ENCODE peak calls at places on chromosomes 11 and 22, in ten cellular contexts. E is endothelial cell of umbilical vein; L is CD8-positive, alpha-beta memory T cell; R is esophagus squamous epithelium; N is transverse colon; V is IMR-90; G is stomach; D is A549; O is cardiac muscle cell; Z is GM23338. K is an unnamed sample.
A peak's percentile ranks its signal among the peaks of the same experiment; 100 is the strongest.

GRCh38 chr11:111077938-111078337 is 167.6 kb upstream of the POU2AF2 start:
- DNase-seq in N (no peak), R (no peak), V (peak; percentile 7), D (no peak), Z (no peak), E (no peak), O (no peak), L (no peak), G (no peak), K (no peak)

GRCh38 chr22:27791494-27792241 is 9.9 kb downstream of the MN1 start:
- DNase-seq in O (no peak), L (no peak), N (no peak), G (no peak), D (no peak), Z (no peak), R (no peak), E (no peak), V (no peak), K (no peak)

GRCh38 chr11:132539590-132540368 is 992.5 kb downstream of the OPCML start:
- DNase-seq in N (no peak), E (no peak), L (no peak), R (no peak), D (no peak), G (no peak), O (no peak), Z (no peak), V (no peak), K (no peak)

GRCh38 chr11:24391165-24391564 is 105.7 kb upstream of the LUZP2 start:
- DNase-seq in Z (no peak), O (peak; percentile 60), D (no peak), E (no peak), V (peak; percentile 87), G (no peak), R (no peak), N (no peak), L (no peak), K (no peak)

GRCh38 chr11:106482920-106483761 is 405.7 kb downstream of the AASDHPPT start:
- DNase-seq in G (no peak), L (no peak), Z (no peak), E (peak; percentile 49), D (no peak), O (peak; percentile 82), N (no peak), R (no peak), V (peak; percentile 84), K (no peak)

GRCh38 chr11:120025606-120026335 is 112.1 kb downstream of the TRIM29 start:
- DNase-seq in G (no peak), V (no peak), O (no peak), E (no peak), N (no peak), D (no peak), R (no peak), L (no peak), Z (no peak), K (no peak)

GRCh38 chr11:117690484-117691205 is 106.4 kb downstream of the DSCAML1 start:
- DNase-seq in G (no peak), O (no peak), E (no peak), N (no peak), D (no peak), Z (no peak), R (no peak), L (no peak), V (no peak), K (no peak)

GRCh38 chr11:130872961-130873360 is 43.3 kb downstream of the SNX19 start:
- DNase-seq in G (no peak), N (no peak), Z (no peak), L (no peak), E (no peak), O (peak; percentile 38), D (no peak), V (peak; percentile 87), R (no peak), K (no peak)

GRCh38 chr11:65381721-65382035 is 768 bp downstream of the SLC25A45 start:
- DNase-seq in G (no peak), D (peak; percentile 52), N (no peak), R (no peak), O (no peak), E (no peak), Z (no peak), V (no peak), L (no peak), K (no peak)

GRCh38 chr11:65382036-65382803 is at the start of gene SLC25A45:
- DNase-seq in N (peak; percentile 94), V (peak; percentile 99), D (peak; percentile 78), L (peak; percentile 84), G (peak; percentile 95), Z (peak; percentile 70), O (peak; percentile 99), E (peak; percentile 99), R (peak; percentile 68), K (peak; percentile 86)

GRCh38 chr11:65384301-65384889 is 1.9 kb upstream of the SLC25A45 start:
- DNase-seq in R (no peak), Z (no peak), D (no peak), E (peak; percentile 59), L (peak; percentile 31), N (no peak), O (peak; percentile 72), V (peak; percentile 56), G (no peak), K (no peak)

GRCh38 chr11:65383778-65384177 is 1.3 kb upstream of the SLC25A45 start:
- DNase-seq in O (no peak), E (no peak), D (no peak), G (no peak), L (no peak), Z (no peak), R (no peak), N (no peak), V (no peak), K (no peak)

GRCh38 chr11:65382804-65383368 is 440 bp upstream of the SLC25A45 start:
- DNase-seq in G (peak; percentile 90), O (no peak), R (no peak), N (peak; percentile 91), L (no peak), D (peak; percentile 58), V (no peak), Z (no peak), E (no peak), K (no peak)
- H3K4me1 ChIP-seq in G (peaks cover 49% of the 10 kb centered on the region), O (peaks cover 40% of the 10 kb centered on the region), R (peaks cover 65% of the 10 kb centered on the region), N (peaks cover 62% of the 10 kb centered on the region), L (peaks cover 61% of the 10 kb centered on the region), D (peaks cover 82% of the 10 kb centered on the region), V (peaks cover 27% of the 10 kb centered on the region), Z (peaks cover 13% of the 10 kb centered on the region), E (peaks cover 46% of the 10 kb centered on the region), K (peaks cover 55% of the 10 kb centered on the region)

DNA sequence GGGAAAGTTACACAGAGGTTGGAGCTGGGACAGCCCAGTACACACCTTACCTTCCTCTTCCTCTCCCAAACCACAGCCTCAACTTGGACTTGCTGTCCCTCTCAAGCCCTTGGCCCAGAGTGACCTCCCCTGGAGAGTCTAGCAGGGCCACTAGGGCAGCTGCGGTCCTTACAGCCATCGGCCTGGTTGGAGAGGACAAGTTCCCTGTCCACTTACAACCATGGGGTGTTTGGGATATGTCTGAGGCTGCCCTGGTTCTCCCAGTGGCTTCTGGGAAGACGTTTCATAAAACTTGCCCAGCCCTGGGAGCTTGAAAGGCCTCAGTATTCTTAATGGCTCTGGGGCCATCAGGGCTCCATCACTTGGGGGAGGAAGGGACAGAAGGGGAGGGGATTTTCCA is 13.1 kb upstream of the DGKZ start:
- DNase-seq in R (no peak), N (no peak), V (no peak), L (no peak), E (no peak), G (no peak), O (no peak), D (no peak), Z (no peak), K (no peak)
- H3K4me1 ChIP-seq in R (peaks cover 17% of the 10 kb centered on the region), N (peaks cover 19% of the 10 kb centered on the region), V (peaks cover 6% of the 10 kb centered on the region), L (peaks cover 70% of the 10 kb centered on the region), E (peaks cover 3% of the 10 kb centered on the region), G (peaks cover 21% of the 10 kb centered on the region), O (peaks cover 18% of the 10 kb centered on the region), D (peaks cover 10% of the 10 kb centered on the region), Z (peaks cover 55% of the 10 kb centered on the region), K (peaks cover 6% of the 10 kb centered on the region)

GRCh38 chr22:46598737-46599424 is 21.3 kb upstream of the GRAMD4 start:
- DNase-seq in G (no peak), E (no peak), O (peak; percentile 55), N (no peak), D (no peak), Z (no peak), L (no peak), V (peak; percentile 33), R (no peak), K (no peak)

GRCh38 chr22:46596032-46596441 is 24.1 kb upstream of the GRAMD4 start:
- DNase-seq in L (no peak), Z (no peak), G (no peak), O (no peak), V (no peak), E (no peak), D (no peak), N (no peak), R (no peak), K (no peak)

GRCh38 chr22:46600397-46600796 is 19.8 kb upstream of the GRAMD4 start:
- DNase-seq in E (no peak), R (no peak), N (no peak), O (no peak), V (no peak), D (no peak), G (no peak), L (no peak), Z (no peak), K (no peak)

GRCh38 chr22:46596819-46597218 is 23.4 kb upstream of the GRAMD4 start:
- DNase-seq in V (no peak), D (no peak), N (peak; percentile 93), G (peak; percentile 97), Z (peak; percentile 66), O (no peak), R (no peak), E (no peak), L (no peak), K (no peak)

DNA sequence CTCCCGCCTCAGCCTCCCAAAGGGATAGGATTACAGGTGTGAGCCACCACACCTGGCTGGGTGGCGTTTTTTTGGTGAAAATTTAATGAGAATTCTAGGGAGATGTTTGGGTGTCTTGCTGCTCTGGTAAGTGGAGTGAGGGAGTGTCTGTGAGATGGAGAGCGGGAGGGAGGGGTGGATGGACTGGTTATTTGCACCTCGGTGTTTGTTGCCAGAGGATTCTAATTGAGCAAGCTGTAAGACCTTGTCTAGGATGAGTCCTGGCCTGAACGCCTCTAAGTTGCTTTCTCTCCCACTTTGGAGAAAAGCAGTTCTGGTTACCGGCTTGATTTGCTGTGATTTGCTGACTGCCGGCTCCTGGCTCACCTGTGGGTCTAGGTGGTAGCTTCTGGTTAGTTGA is 22.0 kb upstream of the GRAMD4 start:
- DNase-seq in E (no peak), Z (no peak), L (no peak), R (no peak), D (no peak), V (no peak), N (no peak), G (no peak), O (no peak), K (no peak)
- H3K4me1 ChIP-seq in E (no peaks in the 10 kb centered on the region), Z (no peaks in the 10 kb centered on the region), L (peaks cover 3% of the 10 kb centered on the region), R (peaks cover 32% of the 10 kb centered on the region), D (no peaks in the 10 kb centered on the region), V (peaks cover 2% of the 10 kb centered on the region), N (peaks cover 15% of the 10 kb centered on the region), G (peaks cover 28% of the 10 kb centered on the region), O (peaks cover 20% of the 10 kb centered on the region), K (peaks cover 11% of the 10 kb centered on the region)

DNA sequence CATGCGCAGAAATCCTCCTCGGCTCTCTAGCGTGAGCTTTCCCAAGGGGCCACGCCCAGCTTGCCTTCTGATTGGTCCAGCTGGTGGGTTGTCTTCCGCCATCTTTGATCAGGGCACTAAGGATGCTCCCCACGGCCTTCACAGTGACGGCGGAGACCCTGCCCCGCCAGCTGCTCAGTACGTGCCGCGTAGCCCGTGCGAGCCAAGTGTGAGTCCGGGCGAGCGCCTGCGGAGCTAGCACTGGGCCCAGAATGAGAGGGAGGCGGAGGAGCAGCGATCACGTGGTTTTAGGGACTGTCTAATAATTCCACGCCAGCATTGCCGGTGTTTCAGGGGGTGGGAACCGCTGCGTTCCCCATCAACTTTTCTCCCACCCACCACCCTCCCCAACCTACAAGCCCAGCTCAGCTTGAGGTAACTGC is 1.6 kb upstream of the MTFP1 start:
- DNase-seq in V (peak; percentile 100), O (peak; percentile 100), N (peak; percentile 99), D (peak; percentile 95), E (peak; percentile 100), G (peak; percentile 99), Z (peak; percentile 100), R (peak; percentile 94), L (peak; percentile 98), K (peak; percentile 97)
- H3K4me1 ChIP-seq in V (peaks cover 24% of the 10 kb centered on the region), O (peaks cover 20% of the 10 kb centered on the region), N (peaks cover 31% of the 10 kb centered on the region), D (peaks cover 46% of the 10 kb centered on the region), E (peaks cover 59% of the 10 kb centered on the region), G (peaks cover 44% of the 10 kb centered on the region), Z (peaks cover 13% of the 10 kb centered on the region), R (peaks cover 48% of the 10 kb centered on the region), L (peaks cover 44% of the 10 kb centered on the region), K (peaks cover 19% of the 10 kb centered on the region)

K was measured in thoracic aorta.